ENCODE peak calls at places on chromosome 22, in eight cellular contexts. Q is fibroblast of the aortic adventitia, S is epithelial cell of esophagus, U is RWPE1, E is tibial nerve, L is kidney epithelial cell, B is transverse colon, O is MM.1S. H is an unnamed sample.
A peak's percentile ranks its signal among the peaks of the same experiment; 100 is the strongest.

GRCh38 chr22:41919357-41920224 is 4.7 kb upstream of the SHISA8 start:
- DNase-seq in Q (no peak), S (peak; percentile 39), U (no peak), E (peak; percentile 20), L (no peak), B (peak; percentile 82), O (peak; percentile 31), H (no peak)

GRCh38 chr22:35887296-35887875 is 141.2 kb downstream of the RBFOX2 start:
- DNase-seq in Q (no peak), S (peak; percentile 46), U (no peak), E (no peak), L (no peak), B (no peak), O (no peak), H (no peak)

GRCh38 chr22:36435516-36436415 is 45.7 kb downstream of the TXN2 start:
- DNase-seq in Q (no peak), S (peak; percentile 62), U (no peak), E (no peak), L (no peak), B (peak; percentile 84), O (peak; percentile 81), H (no peak)

GRCh38 chr22:46041642-46042041 is 64.7 kb upstream of the WNT7B start:
- DNase-seq in Q (no peak), S (no peak), U (no peak), E (no peak), L (no peak), B (no peak), O (no peak), H (no peak)

GRCh38 chr22:23305922-23306374 is 125.6 kb downstream of the BCR start:
- DNase-seq in Q (peak; percentile 72), S (peak; percentile 68), U (no peak), E (peak; percentile 65), L (no peak), B (peak; percentile 33), O (no peak), H (peak; percentile 45)

GRCh38 chr22:37827056-37827455 is 3.9 kb downstream of the GALR3 start:
- DNase-seq in Q (peak; percentile 64), S (no peak), U (no peak), E (no peak), L (no peak), B (no peak), O (no peak), H (no peak)

GRCh38 chr22:45977551-45978274 is 751 bp upstream of the WNT7B start:
- DNase-seq in Q (no peak), S (peak; percentile 38), U (no peak), E (no peak), L (no peak), B (no peak), O (no peak), H (no peak)

GRCh38 chr22:38290347-38290746 is 17.5 kb upstream of the TMEM184B start:
- DNase-seq in Q (no peak), S (no peak), U (no peak), E (no peak), L (no peak), B (peak; percentile 69), O (no peak), H (no peak)

GRCh38 chr22:46638601-46639431 is 18.6 kb downstream of the GRAMD4 start:
- DNase-seq in Q (peak; percentile 28), S (no peak), U (no peak), E (no peak), L (no peak), B (no peak), O (no peak), H (no peak)

GRCh38 chr22:41940853-41941765 is 5.8 kb downstream of the CENPM start:
- DNase-seq in Q (peak; percentile 93), S (peak; percentile 90), U (peak; percentile 46), E (peak; percentile 92), L (no peak), B (peak; percentile 92), O (peak; percentile 80), H (peak; percentile 81)

GRCh38 chr22:19871845-19872778 is 17.4 kb upstream of the GNB1L start:
- DNase-seq in Q (no peak), S (no peak), U (no peak), E (no peak), L (no peak), B (no peak), O (no peak), H (no peak)

GRCh38 chr22:22547226-22547625 is 11.8 kb downstream of the PRAME start:
- DNase-seq in Q (no peak), S (no peak), U (no peak), E (no peak), L (no peak), B (no peak), O (no peak), H (no peak)

GRCh38 chr22:47605441-47605840 is 843.0 kb downstream of the TBC1D22A start:
- DNase-seq in Q (no peak), S (no peak), U (no peak), E (no peak), L (no peak), B (no peak), O (no peak), H (no peak)

GRCh38 chr22:35363571-35364086 is 17.3 kb upstream of the HMOX1 start:
- DNase-seq in Q (no peak), S (no peak), U (no peak), E (no peak), L (no peak), B (no peak), O (no peak), H (no peak)

GRCh38 chr22:28817919-28818859 is 17.8 kb upstream of the XBP1 start:
- DNase-seq in Q (no peak), S (peak; percentile 68), U (no peak), E (no peak), L (peak; percentile 23), B (peak; percentile 66), O (peak; percentile 36), H (no peak)

GRCh38 chr22:42282252-42282942 is 11.9 kb upstream of the TCF20 start:
- DNase-seq in Q (no peak), S (no peak), U (no peak), E (no peak), L (no peak), B (peak; percentile 54), O (no peak), H (no peak)

DNA sequence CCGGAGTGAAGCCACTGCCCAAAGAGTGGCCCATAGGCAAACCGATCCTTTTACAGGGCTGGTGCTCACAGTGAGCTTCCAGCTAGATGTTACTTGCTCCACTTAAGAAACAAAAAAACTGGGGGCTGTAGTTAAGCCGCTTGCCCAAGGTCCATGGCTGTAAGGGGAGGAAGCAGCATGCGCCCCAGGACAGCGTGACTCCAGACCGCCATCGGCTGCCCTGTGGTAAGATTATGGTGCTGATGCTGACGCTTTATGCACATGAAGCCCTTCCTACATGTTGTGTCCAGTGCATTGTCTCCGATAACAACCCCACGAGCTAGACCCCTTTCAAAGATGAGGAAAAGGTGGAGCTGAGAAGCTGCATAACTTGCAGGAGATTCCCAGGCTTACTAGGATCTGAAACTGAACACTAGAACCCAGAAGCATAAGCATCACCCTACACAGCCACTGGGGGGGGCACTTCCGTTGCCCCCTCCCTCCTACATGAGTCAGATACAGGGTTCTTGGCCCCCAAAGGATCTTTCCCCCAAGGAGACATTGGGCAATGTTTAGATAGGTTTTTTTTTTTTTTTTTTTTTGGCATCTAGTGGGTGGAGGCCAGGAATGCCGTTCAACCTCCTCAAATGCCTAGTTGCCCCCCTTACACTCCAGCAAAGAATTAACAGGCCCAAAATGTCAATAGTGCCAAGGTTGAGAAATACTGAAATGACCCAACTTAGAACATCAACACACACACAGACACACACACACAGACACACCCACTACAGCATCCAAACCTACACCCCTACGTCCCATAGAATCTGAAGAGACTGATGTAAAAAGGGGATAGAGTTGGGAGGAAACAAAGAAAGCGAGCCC is 53.9 kb downstream of the MN1 start:
- DNase-seq in Q (peak; percentile 85), S (peak; percentile 34), U (no peak), E (peak; percentile 25), L (no peak), B (no peak), O (no peak), H (no peak)
- TF ChIP-seq CTCF in Q (peak; percentile 59), S (peak; percentile 33), U (no peak), E (no peak), L (peak; percentile 31), B (no peak), O (no peak), H (no peak)

GRCh38 chr22:30224161-30224857 is 22.2 kb downstream of the LIF start:
- DNase-seq in Q (no peak), S (peak; percentile 52), U (no peak), E (no peak), L (no peak), B (no peak), O (peak; percentile 39), H (no peak)
- TF ChIP-seq CTCF in Q (no peak), S (no peak), U (no peak), E (no peak), L (peak; percentile 9), B (no peak), O (no peak), H (no peak)

DNA sequence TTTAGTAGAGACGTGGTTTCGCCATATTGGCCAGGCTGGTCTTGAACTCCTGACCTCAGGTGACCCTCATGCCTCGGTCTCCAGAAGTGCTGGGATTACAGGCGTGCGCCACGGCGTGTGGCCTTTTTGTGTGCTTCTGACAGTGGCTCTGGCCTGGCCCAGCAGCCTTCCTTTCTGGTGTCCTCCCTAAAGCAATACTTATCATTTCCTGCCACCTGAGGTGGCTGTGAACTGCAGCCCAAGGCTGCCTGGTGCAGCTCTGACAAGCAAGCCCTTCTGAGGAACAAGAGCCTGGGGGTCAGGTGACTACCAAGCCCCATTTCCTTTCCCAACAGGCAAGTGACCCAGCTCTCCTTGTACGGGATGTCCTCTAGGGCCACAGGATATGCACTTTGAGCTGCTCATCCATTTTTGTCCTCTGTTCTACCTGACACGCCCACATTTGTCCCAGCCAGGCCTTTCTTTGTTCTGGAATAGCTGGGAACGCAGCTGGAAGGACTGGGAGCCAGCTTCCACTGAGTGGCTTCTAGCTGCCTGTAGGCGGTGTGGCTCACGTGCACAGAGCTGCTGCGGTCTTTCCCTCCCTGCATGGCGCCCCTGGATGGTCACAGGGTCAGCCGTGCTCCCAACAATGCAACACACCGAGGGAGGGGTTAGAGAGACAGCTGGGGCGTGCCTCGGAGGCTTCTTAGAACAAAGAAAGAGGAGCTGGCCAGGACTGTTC is 12.3 kb upstream of the BID start:
- DNase-seq in Q (peak; percentile 23), S (peak; percentile 15), U (no peak), E (peak; percentile 54), L (no peak), B (peak; percentile 80), O (no peak), H (peak; percentile 91)
- TF ChIP-seq CTCF in Q (no peak), S (peak; percentile 18), U (no peak), E (no peak), L (no peak), B (peak; percentile 52), O (no peak), H (no peak)

DNA sequence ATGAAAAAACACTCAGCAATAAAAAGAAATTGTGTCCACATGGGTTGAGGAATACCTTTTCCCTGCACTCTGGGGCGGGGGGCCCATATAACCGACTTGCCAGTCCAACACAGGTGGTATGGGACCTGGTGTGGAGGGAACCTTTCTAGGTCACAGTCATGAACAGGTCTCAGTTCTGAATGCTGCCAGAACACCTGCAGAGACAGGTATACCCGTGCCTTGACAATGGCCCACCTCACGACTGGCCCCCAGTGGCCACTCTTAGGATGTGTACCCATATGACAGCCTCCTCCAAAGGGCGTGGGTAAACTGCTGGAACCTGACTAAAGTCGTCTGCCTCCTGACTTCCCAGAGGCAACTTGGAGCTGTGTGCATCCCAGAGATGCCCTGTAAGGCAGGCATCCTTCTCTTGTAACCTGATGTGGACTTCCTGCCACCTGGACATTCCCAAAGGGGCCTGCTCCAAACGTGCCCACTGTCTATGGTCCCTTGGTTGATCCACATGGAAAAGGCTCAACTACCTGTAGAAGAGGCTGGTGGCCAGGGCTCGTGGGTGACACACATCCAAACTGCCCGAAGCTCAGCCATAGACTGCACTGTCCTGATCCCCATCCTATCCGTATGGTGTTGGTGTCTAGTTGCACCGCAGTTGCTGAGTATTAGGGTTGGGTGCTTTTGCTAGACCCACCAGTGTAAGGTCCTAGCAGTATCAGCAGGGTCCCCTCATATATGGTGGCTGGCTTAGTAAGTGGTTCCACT is 859.3 kb downstream of the BRD1 start:
- DNase-seq in Q (no peak), S (no peak), U (no peak), E (no peak), L (no peak), B (peak; percentile 16), O (peak; percentile 52), H (peak; percentile 70)
- TF ChIP-seq CTCF in Q (no peak), S (no peak), U (no peak), E (no peak), L (peak; percentile 27), B (peak; percentile 22), O (peak; percentile 66), H (no peak)